ENCODE peak calls at places on chromosomes 7 and 10, in seven cellular contexts. One of them, this sample, is unnamed.

GRCh38 chr10:114881916-114882315 is 56.1 kb upstream of the TRUB1 start:
- DNase-seq in left ventricle myocardium inferior: no peak
- DNase-seq in NCI-H1105: no peak
- DNase-seq in T-helper 2 cell: no peak
- DNase-seq in stimulated activated CD8-positive, alpha-beta memory T cell treated with anti-CD3 and anti-CD28 coated beads, Interleukin-7, amount 100 ng/mL, for 1 hour: no peak
- DNase-seq in EL: no peak
- DNase-seq in NCI-H2081: no peak
- DNase-seq in this sample: no peak

GRCh38 chr10:23293145-23293724 is 51.4 kb downstream of the C10orf67 start:
- DNase-seq in NCI-H1105: peak; percentile 66
- DNase-seq in EL: peak; percentile 39
- DNase-seq in stimulated activated CD8-positive, alpha-beta memory T cell treated with anti-CD3 and anti-CD28 coated beads, Interleukin-7, amount 100 ng/mL, for 1 hour: no peak
- DNase-seq in left ventricle myocardium inferior: no peak
- DNase-seq in T-helper 2 cell: peak; percentile 44
- DNase-seq in NCI-H2081: peak; percentile 66
- DNase-seq in this sample: no peak

GRCh38 chr7:113945018-113945938 is 26.5 kb upstream of the PPP1R3A start:
- DNase-seq in NCI-H2081: no peak
- DNase-seq in left ventricle myocardium inferior: no peak
- DNase-seq in NCI-H1105: peak; percentile 39
- DNase-seq in stimulated activated CD8-positive, alpha-beta memory T cell treated with anti-CD3 and anti-CD28 coated beads, Interleukin-7, amount 100 ng/mL, for 1 hour: no peak
- DNase-seq in T-helper 2 cell: no peak
- DNase-seq in EL: no peak
- DNase-seq in this sample: no peak

GRCh38 chr7:132436121-132436520 is 140.1 kb downstream of the PLXNA4 start:
- DNase-seq in EL: no peak
- DNase-seq in NCI-H1105: peak; percentile 83
- DNase-seq in stimulated activated CD8-positive, alpha-beta memory T cell treated with anti-CD3 and anti-CD28 coated beads, Interleukin-7, amount 100 ng/mL, for 1 hour: no peak
- DNase-seq in left ventricle myocardium inferior: no peak
- DNase-seq in NCI-H2081: peak; percentile 69
- DNase-seq in T-helper 2 cell: no peak
- DNase-seq in this sample: no peak

GRCh38 chr7:138197306-138197640 is 121.0 kb downstream of the AKR1D1 start:
- DNase-seq in left ventricle myocardium inferior: no peak
- DNase-seq in T-helper 2 cell: no peak
- DNase-seq in EL: no peak
- DNase-seq in NCI-H1105: no peak
- DNase-seq in NCI-H2081: no peak
- DNase-seq in stimulated activated CD8-positive, alpha-beta memory T cell treated with anti-CD3 and anti-CD28 coated beads, Interleukin-7, amount 100 ng/mL, for 1 hour: no peak
- DNase-seq in this sample: no peak

GRCh38 chr10:70954373-70954772 is 66.0 kb upstream of the PCBD1 start:
- DNase-seq in stimulated activated CD8-positive, alpha-beta memory T cell treated with anti-CD3 and anti-CD28 coated beads, Interleukin-7, amount 100 ng/mL, for 1 hour: no peak
- DNase-seq in left ventricle myocardium inferior: no peak
- DNase-seq in T-helper 2 cell: no peak
- DNase-seq in NCI-H1105: no peak
- DNase-seq in NCI-H2081: no peak
- DNase-seq in EL: no peak
- DNase-seq in this sample: no peak

GRCh38 chr10:34430685-34431084 is 384.4 kb downstream of the PARD3 start:
- DNase-seq in T-helper 2 cell: no peak
- DNase-seq in EL: no peak
- DNase-seq in stimulated activated CD8-positive, alpha-beta memory T cell treated with anti-CD3 and anti-CD28 coated beads, Interleukin-7, amount 100 ng/mL, for 1 hour: no peak
- DNase-seq in left ventricle myocardium inferior: no peak
- DNase-seq in NCI-H1105: no peak
- DNase-seq in NCI-H2081: no peak
- DNase-seq in this sample: no peak

GRCh38 chr7:80614911-80615310 is 23.5 kb upstream of the CD36 start:
- DNase-seq in NCI-H1105: no peak
- DNase-seq in left ventricle myocardium inferior: no peak
- DNase-seq in EL: peak; percentile 62
- DNase-seq in NCI-H2081: no peak
- DNase-seq in T-helper 2 cell: no peak
- DNase-seq in stimulated activated CD8-positive, alpha-beta memory T cell treated with anti-CD3 and anti-CD28 coated beads, Interleukin-7, amount 100 ng/mL, for 1 hour: no peak
- DNase-seq in this sample: no peak

GRCh38 chr10:79295593-79295992 is 51.7 kb upstream of the PPIF start:
- DNase-seq in T-helper 2 cell: no peak
- DNase-seq in NCI-H1105: no peak
- DNase-seq in NCI-H2081: no peak
- DNase-seq in stimulated activated CD8-positive, alpha-beta memory T cell treated with anti-CD3 and anti-CD28 coated beads, Interleukin-7, amount 100 ng/mL, for 1 hour: no peak
- DNase-seq in left ventricle myocardium inferior: no peak
- DNase-seq in EL: no peak
- DNase-seq in this sample: no peak

GRCh38 chr10:87664276-87664687 is 4.6 kb downstream of the PAPSS2 start:
- DNase-seq in T-helper 2 cell: no peak
- DNase-seq in stimulated activated CD8-positive, alpha-beta memory T cell treated with anti-CD3 and anti-CD28 coated beads, Interleukin-7, amount 100 ng/mL, for 1 hour: no peak
- DNase-seq in left ventricle myocardium inferior: no peak
- DNase-seq in EL: no peak
- DNase-seq in NCI-H2081: no peak
- DNase-seq in NCI-H1105: no peak
- DNase-seq in this sample: no peak

GRCh38 chr7:139860090-139860773 is 31.2 kb downstream of the TBXAS1 start:
- DNase-seq in NCI-H2081: no peak
- DNase-seq in NCI-H1105: no peak
- DNase-seq in EL: no peak
- DNase-seq in stimulated activated CD8-positive, alpha-beta memory T cell treated with anti-CD3 and anti-CD28 coated beads, Interleukin-7, amount 100 ng/mL, for 1 hour: no peak
- DNase-seq in T-helper 2 cell: peak; percentile 35
- DNase-seq in left ventricle myocardium inferior: peak; percentile 55
- DNase-seq in this sample: no peak

This sample was measured in cortex of kidney.